ENCODE peak calls at places on chromosomes 12 and 14, in eight cellular contexts. D, S, V, H, I, T, A and M are unnamed samples.

GRCh38 chr12:124120718-124121117 is 147.7 kb downstream of the ZNF664 start:
- DNase-seq in D (no peak), S (no peak), V (no peak), H (no peak), I (no peak), T (no peak), A (no peak), M (no peak)

GRCh38 chr12:1811281-1811947 is 9.0 kb upstream of the LRTM2 start:
- DNase-seq in D (no peak), S (peak), V (no peak), H (no peak), I (no peak), T (no peak), A (no peak), M (no peak)

GRCh38 chr12:78645956-78646355 is 218.6 kb upstream of the SYT1 start:
- DNase-seq in D (no peak), S (peak), V (no peak), H (no peak), I (no peak), T (no peak), A (no peak), M (no peak)

GRCh38 chr14:30287579-30288445 is 271.1 kb upstream of the G2E3 start:
- DNase-seq in D (no peak), S (no peak), V (no peak), H (no peak), I (no peak), T (no peak), A (no peak), M (no peak)

GRCh38 chr14:68231832-68232642 is 412.5 kb downstream of the RAD51B start:
- DNase-seq in D (no peak), S (peak), V (no peak), H (no peak), I (no peak), T (no peak), A (peak), M (no peak)

GRCh38 chr14:102723650-102724049 is 53.6 kb upstream of the TRAF3 start:
- DNase-seq in D (no peak), S (no peak), V (no peak), H (no peak), I (no peak), T (no peak), A (no peak), M (no peak)

GRCh38 chr12:8913702-8914032 is 642 bp upstream of the PHC1 start:
- DNase-seq in D (no peak), S (no peak), V (no peak), H (no peak), I (no peak), T (no peak), A (no peak), M (no peak)

GRCh38 chr12:6437586-6437985 is 7.2 kb upstream of the CD27 start:
- DNase-seq in D (no peak), S (no peak), V (peak), H (no peak), I (no peak), T (no peak), A (no peak), M (no peak)

GRCh38 chr14:34569750-34570149 is 30.2 kb upstream of the EAPP start:
- DNase-seq in D (no peak), S (peak), V (no peak), H (no peak), I (no peak), T (no peak), A (no peak), M (no peak)

GRCh38 chr12:131267576-131267975 is 313.9 kb downstream of the ADGRD1 start:
- DNase-seq in D (no peak), S (no peak), V (no peak), H (no peak), I (no peak), T (no peak), A (no peak), M (no peak)

GRCh38 chr12:114692558-114693531 is 8.9 kb upstream of the TBX3 start:
- DNase-seq in D (no peak), S (no peak), V (no peak), H (no peak), I (peak), T (no peak), A (no peak), M (no peak)

GRCh38 chr12:53337998-53338397 is 1.8 kb upstream of the SP7 start:
- DNase-seq in D (no peak), S (no peak), V (no peak), H (no peak), I (no peak), T (no peak), A (no peak), M (no peak)

GRCh38 chr14:77026930-77027537 is 1.5 kb downstream of the IRF2BPL start:
- DNase-seq in D (peak), S (peak), V (peak), H (no peak), I (peak), T (no peak), A (peak), M (no peak)

GRCh38 chr14:24274101-24274543 is 2.7 kb upstream of the RABGGTA start:
- DNase-seq in D (peak), S (peak), V (peak), H (no peak), I (no peak), T (no peak), A (no peak), M (no peak)

GRCh38 chr14:74207943-74208342 is 31.3 kb upstream of the VSX2 start:
- DNase-seq in D (no peak), S (no peak), V (no peak), H (peak), I (no peak), T (no peak), A (peak), M (no peak)

GRCh38 chr12:47111392-47111778 is 31.6 kb upstream of the AMIGO2 start:
- DNase-seq in D (no peak), S (no peak), V (no peak), H (no peak), I (no peak), T (no peak), A (no peak), M (no peak)

GRCh38 chr12:100213016-100213891 is 12.6 kb downstream of the ACTR6 start:
- DNase-seq in D (no peak), S (no peak), V (no peak), H (no peak), I (no peak), T (no peak), A (no peak), M (no peak)

GRCh38 chr14:92575773-92576303 is 62.3 kb downstream of the RIN3 start:
- DNase-seq in D (no peak), S (no peak), V (no peak), H (no peak), I (no peak), T (no peak), A (no peak), M (no peak)

GRCh38 chr14:75615200-75615599 is 36.8 kb downstream of the FLVCR2 start:
- DNase-seq in D (peak), S (no peak), V (no peak), H (no peak), I (no peak), T (no peak), A (no peak), M (no peak)

GRCh38 chr12:70045036-70045435 is 198.2 kb upstream of the CNOT2 start:
- DNase-seq in D (no peak), S (peak), V (no peak), H (no peak), I (peak), T (no peak), A (no peak), M (no peak)

GRCh38 chr12:81811066-81811777 is 52.1 kb upstream of the PPFIA2 start:
- DNase-seq in D (no peak), S (no peak), V (no peak), H (no peak), I (no peak), T (no peak), A (no peak), M (no peak)

GRCh38 chr12:6476496-6476895 is 6.0 kb upstream of the VAMP1 start:
- DNase-seq in D (no peak), S (peak), V (no peak), H (no peak), I (no peak), T (no peak), A (no peak), M (no peak)

GRCh38 chr12:98418357-98419075 is 96.9 kb upstream of the TMPO start:
- DNase-seq in D (no peak), S (peak), V (peak), H (no peak), I (peak), T (peak), A (peak), M (peak)

GRCh38 chr14:65446159-65446558 is 33.6 kb downstream of the FUT8 start:
- DNase-seq in D (no peak), S (peak), V (no peak), H (no peak), I (no peak), T (no peak), A (no peak), M (no peak)

GRCh38 chr12:64403708-64404469 is at the start of gene XPOT:
- DNase-seq in D (peak), S (peak), V (peak), H (peak), I (peak), T (peak), A (peak), M (peak)
- TF ChIP-seq POLR2A in D (peak), S (peak), V (no peak), H (peak), I (peak), T (peak), A (peak), M (peak)

GRCh38 chr14:89428163-89428523 is 11.1 kb upstream of the FOXN3 start:
- DNase-seq in D (no peak), S (no peak), V (no peak), H (no peak), I (no peak), T (no peak), A (no peak), M (no peak)
- TF ChIP-seq POLR2A in D (no peak), S (no peak), V (no peak), H (no peak), I (no peak), T (no peak), A (no peak), M (no peak)

DNA sequence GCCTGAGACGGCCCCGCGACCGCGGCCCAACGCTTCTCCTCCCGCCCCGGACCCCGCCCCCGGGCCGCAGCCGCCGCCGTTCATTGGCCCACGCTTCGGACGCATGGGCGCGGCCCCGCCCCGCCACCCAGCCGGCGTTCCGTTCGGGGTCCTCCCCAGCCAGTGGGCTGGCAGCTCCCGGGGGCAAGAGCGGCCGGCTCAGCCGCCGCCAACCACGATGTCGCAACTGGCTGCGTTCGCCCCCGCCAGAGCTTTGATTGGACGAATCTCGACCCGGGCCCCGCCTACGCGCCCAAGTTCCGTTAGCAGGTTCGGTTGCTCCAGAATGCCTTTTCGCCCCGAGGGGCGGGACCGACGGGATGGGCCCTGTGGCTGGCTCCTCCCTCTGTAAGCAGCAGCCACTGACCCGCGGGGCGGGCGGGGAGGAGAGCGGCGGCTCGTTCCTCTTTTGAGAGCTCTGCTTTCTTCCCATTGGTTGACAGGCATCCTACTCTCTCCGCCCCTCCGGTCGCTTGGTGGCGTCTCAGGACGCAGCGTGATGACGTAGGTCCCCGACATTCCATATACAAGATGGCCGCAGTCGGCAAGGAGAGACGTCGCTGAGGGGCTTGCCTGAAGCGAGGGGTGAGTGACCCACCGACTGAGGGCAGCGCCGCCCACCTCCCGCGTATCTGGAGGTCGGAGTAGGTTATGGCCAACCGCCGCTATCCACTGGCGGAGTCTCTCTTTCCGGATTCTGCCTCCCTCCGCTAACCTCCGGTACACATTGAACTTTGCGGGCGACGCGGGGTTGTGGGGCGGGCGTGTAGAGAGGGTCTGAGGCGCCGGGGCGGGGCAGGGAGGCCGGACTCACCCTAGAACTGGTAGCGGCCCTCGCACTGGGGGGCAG is at the start of the genes CCNK and SETD3:
- DNase-seq in D (peak), S (peak), V (peak), H (peak), I (peak), T (peak), A (peak), M (peak)
- TF ChIP-seq POLR2A in D (peak), S (peak), V (peak), H (peak), I (peak), T (peak), A (peak), M (peak)

DNA sequence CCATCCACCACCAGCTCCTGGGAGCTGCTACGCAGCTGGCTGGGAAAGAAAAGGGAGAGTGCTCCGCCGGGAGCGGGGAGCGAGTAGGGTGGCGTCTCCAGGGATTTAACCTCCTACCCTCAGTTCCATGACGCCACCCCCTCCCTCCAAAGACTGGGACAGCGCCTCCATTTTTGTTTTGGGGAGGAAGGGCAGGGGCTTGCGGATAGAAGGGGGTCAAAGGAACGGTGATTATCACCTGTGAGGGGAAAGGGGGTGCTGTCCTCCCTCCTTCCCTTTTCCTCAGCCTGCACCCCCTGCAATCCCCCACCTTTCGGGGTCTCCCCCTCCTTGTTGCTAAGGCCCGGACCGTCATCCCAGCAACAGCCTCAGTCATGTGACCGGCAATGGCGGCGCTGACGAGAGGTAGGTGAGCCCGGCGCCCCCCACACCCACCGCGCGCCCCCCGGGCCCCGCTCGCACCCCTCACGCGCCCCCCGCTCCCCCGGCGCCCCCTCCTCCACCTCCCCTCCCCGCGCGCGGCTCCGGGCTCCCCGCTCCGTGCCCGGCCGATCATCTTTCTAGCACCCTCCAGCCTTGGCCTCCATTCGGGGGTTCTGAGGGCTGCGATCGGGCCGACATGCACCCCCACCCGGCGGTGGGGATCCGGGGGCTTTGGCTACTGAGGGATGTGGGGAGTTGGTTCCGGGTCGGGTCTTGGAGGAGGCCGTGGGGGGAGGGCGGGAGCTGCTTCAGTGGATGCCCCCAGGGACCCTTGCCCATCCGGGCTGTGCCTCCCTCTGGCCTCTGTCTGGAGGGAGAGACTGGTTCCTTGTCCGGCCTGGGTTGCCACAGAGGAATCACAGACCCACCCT is at the start of gene DTX3:
- DNase-seq in D (peak), S (no peak), V (peak), H (no peak), I (peak), T (no peak), A (no peak), M (peak)
- TF ChIP-seq POLR2A in D (no peak), S (no peak), V (no peak), H (no peak), I (no peak), T (no peak), A (no peak), M (peak)

GRCh38 chr12:11649413-11650278 is at the start of gene ETV6:
- DNase-seq in D (peak), S (peak), V (peak), H (peak), I (peak), T (peak), A (peak), M (peak)
- TF ChIP-seq POLR2A in D (peak), S (peak), V (no peak), H (no peak), I (peak), T (no peak), A (no peak), M (no peak)

DNA sequence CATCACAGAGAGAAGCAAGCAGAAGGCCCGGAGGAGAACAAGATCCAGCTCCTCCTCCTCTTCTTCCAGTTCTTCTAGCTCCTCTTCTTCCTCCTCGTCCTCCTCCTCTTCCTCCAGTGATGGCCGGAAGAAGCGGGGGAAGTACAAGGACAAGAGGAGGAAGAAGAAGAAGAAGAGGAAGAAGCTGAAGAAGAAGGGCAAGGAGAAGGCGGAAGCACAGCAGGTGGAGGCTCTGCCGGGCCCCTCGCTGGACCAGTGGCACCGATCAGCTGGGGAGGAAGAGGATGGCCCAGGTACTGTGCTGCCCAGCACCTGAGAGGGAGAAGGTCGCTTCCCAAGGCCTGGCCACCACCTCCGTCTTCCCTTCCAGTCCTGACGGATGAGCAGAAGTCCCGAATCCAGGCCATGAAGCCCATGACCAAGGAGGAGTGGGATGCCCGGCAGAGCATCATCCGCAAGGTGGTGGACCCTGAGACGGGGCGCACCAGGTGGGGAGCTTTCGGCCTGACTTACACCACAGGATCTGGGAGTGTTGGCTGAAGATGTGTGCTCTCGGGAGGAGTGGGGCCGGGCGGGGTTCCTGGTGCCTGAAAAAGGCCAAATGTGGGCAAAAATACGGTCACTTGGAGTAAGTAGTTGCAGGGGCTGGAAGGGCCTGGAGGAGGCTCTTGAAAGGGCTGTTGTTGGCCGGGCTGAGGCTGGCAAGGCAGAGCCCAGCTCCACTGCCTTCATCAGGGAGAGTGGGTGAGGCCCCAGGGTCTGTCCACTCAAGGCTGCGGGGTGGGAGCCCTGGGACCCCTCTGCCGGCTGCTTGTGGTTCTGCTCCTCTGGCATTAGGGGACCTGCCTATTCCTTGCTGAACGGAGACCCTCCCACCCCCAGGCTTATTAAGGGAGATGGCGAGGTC is 1.4 kb downstream of the ARL6IP4 start:
- DNase-seq in D (no peak), S (no peak), V (peak), H (no peak), I (no peak), T (no peak), A (no peak), M (no peak)
- TF ChIP-seq POLR2A in D (no peak), S (no peak), V (no peak), H (no peak), I (no peak), T (no peak), A (no peak), M (no peak)

GRCh38 chr12:13258212-13258611 is 61.7 kb downstream of the EMP1 start:
- DNase-seq in D (no peak), S (no peak), V (no peak), H (no peak), I (no peak), T (no peak), A (no peak), M (no peak)
- TF ChIP-seq POLR2A in D (no peak), S (no peak), V (no peak), H (no peak), I (no peak), T (no peak), A (no peak), M (no peak)

DNA sequence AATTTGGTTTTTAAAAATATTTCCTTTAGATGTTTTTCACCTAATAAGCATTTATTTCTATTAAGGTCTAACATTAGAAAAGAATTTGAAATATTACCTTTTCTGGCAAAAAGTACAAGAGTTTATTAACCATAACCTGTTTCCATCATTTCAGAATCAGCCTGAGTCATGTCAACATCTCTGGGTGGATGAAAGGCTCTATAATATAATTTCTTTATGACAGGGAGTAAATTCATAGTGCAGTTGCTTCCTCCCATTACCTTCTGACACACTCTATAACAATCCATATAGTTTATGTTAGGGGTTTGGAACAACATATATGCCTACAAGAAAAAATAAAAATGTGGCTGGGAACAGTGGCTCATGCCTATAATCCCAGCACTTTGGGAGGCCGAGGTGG is 134.5 kb downstream of the SLC2A13 start:
- DNase-seq in D (no peak), S (no peak), V (no peak), H (no peak), I (no peak), T (no peak), A (no peak), M (no peak)
- TF ChIP-seq POLR2A in D (no peak), S (no peak), V (no peak), H (no peak), I (no peak), T (no peak), A (no peak), M (no peak)